ENCODE peak calls at places on chromosomes 1 and 21, in five cellular contexts. X, B, A, T and U are unnamed samples.

GRCh38 chr1:27299385-27300252 is 22.3 kb upstream of the TMEM222 start:
- DNase-seq in X (peak), B (peak), A (no peak), T (peak), U (no peak)

GRCh38 chr1:82515650-82516049 is 714.9 kb downstream of the ADGRL2 start:
- DNase-seq in X (no peak), B (no peak), A (no peak), T (no peak), U (no peak)

GRCh38 chr21:31354604-31355443 is 10.8 kb upstream of the TIAM1 start:
- DNase-seq in X (peak), B (no peak), A (peak), T (peak), U (no peak)

GRCh38 chr1:63024132-63024531 is 240.2 kb downstream of the ATG4C start:
- DNase-seq in X (no peak), B (no peak), A (no peak), T (no peak), U (no peak)

GRCh38 chr1:219304227-219305226 is 130.8 kb downstream of the LYPLAL1 start:
- DNase-seq in X (peak), B (peak), A (peak), T (peak), U (no peak)

GRCh38 chr1:87435484-87435883 is 106.8 kb downstream of the LMO4 start:
- DNase-seq in X (peak), B (no peak), A (no peak), T (no peak), U (no peak)

GRCh38 chr1:116485071-116485735 is 85.6 kb downstream of the CD58 start:
- DNase-seq in X (peak), B (peak), A (peak), T (peak), U (peak)

GRCh38 chr1:23638188-23638619 is 53.4 kb upstream of the RPL11 start:
- DNase-seq in X (no peak), B (peak), A (no peak), T (no peak), U (no peak)

GRCh38 chr1:89719502-89720306 is 86.8 kb downstream of the LRRC8C start:
- DNase-seq in X (no peak), B (no peak), A (no peak), T (no peak), U (peak)

GRCh38 chr1:59329412-59330053 is 32.6 kb downstream of the FGGY start:
- DNase-seq in X (peak), B (no peak), A (no peak), T (no peak), U (no peak)

GRCh38 chr1:238648296-238648695 is 738.1 kb upstream of the CHRM3 start:
- DNase-seq in X (no peak), B (no peak), A (no peak), T (no peak), U (no peak)

GRCh38 chr1:245771521-245772281 is 616.9 kb downstream of the KIF26B start:
- DNase-seq in X (no peak), B (no peak), A (no peak), T (peak), U (no peak)

GRCh38 chr1:9340172-9340854 is 47.6 kb downstream of the SPSB1 start:
- DNase-seq in X (peak), B (no peak), A (no peak), T (no peak), U (no peak)

GRCh38 chr1:9343269-9343668 is 50.6 kb downstream of the SPSB1 start:
- DNase-seq in X (no peak), B (no peak), A (no peak), T (no peak), U (no peak)

GRCh38 chr1:9341301-9341845 is 48.7 kb downstream of the SPSB1 start:
- DNase-seq in X (no peak), B (no peak), A (no peak), T (no peak), U (no peak)

GRCh38 chr1:9340864-9341263 is 48.2 kb downstream of the SPSB1 start:
- DNase-seq in X (no peak), B (no peak), A (no peak), T (no peak), U (no peak)

GRCh38 chr1:9338354-9339250 is 45.9 kb downstream of the SPSB1 start:
- DNase-seq in X (no peak), B (peak), A (no peak), T (no peak), U (no peak)
- TF ChIP-seq CTCF in X (no peak), B (no peak), A (no peak), T (peak), U (no peak)

GRCh38 chr1:184212649-184213314 is 161.3 kb downstream of the TSEN15 start:
- DNase-seq in X (peak), B (no peak), A (no peak), T (peak), U (no peak)

GRCh38 chr1:184214128-184214527 is 162.6 kb downstream of the TSEN15 start:
- DNase-seq in X (no peak), B (no peak), A (no peak), T (no peak), U (no peak)

GRCh38 chr1:184210822-184211221 is 159.3 kb downstream of the TSEN15 start:
- DNase-seq in X (no peak), B (no peak), A (no peak), T (no peak), U (no peak)

GRCh38 chr1:184208622-184209021 is 157.1 kb downstream of the TSEN15 start:
- DNase-seq in X (no peak), B (no peak), A (no peak), T (no peak), U (no peak)

GRCh38 chr1:184210048-184210447 is 158.5 kb downstream of the TSEN15 start:
- DNase-seq in X (no peak), B (peak), A (no peak), T (peak), U (no peak)
- TF ChIP-seq CTCF in X (no peak), B (no peak), A (no peak), T (no peak), U (no peak)

GRCh38 chr1:53688703-53689102 is 50.3 kb downstream of the GLIS1 start:
- DNase-seq in X (no peak), B (no peak), A (peak), T (no peak), U (no peak)
- TF ChIP-seq CTCF in X (peak), B (no peak), A (no peak), T (no peak), U (no peak)

GRCh38 chr21:23162213-23162946 is 2164.2 kb downstream of the NCAM2 start:
- DNase-seq in X (peak), B (no peak), A (no peak), T (no peak), U (no peak)

GRCh38 chr21:23155281-23155680 is 2157.1 kb downstream of the NCAM2 start:
- DNase-seq in X (no peak), B (no peak), A (no peak), T (no peak), U (no peak)

GRCh38 chr21:23160914-23161313 is 2162.7 kb downstream of the NCAM2 start:
- DNase-seq in X (no peak), B (no peak), A (no peak), T (no peak), U (no peak)
- TF ChIP-seq CTCF in X (no peak), B (no peak), A (no peak), T (no peak), U (no peak)

DNA sequence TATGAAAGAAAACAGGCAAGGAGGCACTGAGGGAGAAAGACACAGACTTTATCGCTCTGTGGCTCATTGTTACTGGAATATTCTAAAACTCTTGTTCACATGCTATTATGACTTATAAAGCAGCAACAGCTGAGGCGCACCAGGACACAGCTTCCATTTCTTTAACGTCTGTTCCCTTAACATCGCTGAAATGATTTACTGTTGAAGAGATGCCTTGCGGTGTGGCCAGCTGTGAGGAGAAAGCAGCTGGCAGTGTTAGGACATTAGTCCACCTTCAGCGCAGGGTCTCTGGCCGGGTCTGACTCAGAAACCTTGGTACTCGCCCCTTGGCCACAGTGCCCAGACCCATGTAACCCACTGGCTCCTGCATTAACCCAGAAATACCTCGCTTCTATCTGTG is 3.1 kb upstream of the PER3 start:
- DNase-seq in X (no peak), B (no peak), A (no peak), T (no peak), U (no peak)
- TF ChIP-seq CTCF in X (no peak), B (no peak), A (no peak), T (no peak), U (no peak)

GRCh38 chr1:7561331-7561921 is 209.7 kb upstream of the VAMP3 start:
- DNase-seq in X (no peak), B (no peak), A (no peak), T (no peak), U (peak)
- TF ChIP-seq CTCF in X (peak), B (peak), A (no peak), T (peak), U (no peak)

GRCh38 chr1:67285780-67286488 is 21.7 kb upstream of the IL12RB2 start:
- DNase-seq in X (peak), B (no peak), A (no peak), T (no peak), U (peak)
- TF ChIP-seq CTCF in X (peak), B (no peak), A (no peak), T (no peak), U (no peak)

DNA sequence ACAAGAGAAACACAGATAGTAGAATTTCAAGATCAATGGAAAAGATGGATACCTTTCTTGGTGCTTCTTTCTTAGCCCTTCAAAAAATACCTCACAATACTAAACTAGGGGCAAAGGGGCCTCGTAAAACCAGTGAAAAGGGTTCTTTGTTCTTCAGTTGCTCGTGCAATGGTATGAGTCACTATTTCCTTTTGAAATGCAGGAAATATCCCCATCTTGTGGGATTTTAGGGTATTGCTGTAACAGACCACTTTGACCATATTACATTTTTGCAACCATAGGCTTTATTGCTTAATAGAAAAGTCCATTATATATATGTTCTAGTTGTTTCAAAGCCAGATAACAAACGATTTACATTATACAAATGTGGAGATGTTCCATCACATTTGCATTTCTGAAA is 88.7 kb upstream of the PKN2 start:
- DNase-seq in X (peak), B (no peak), A (no peak), T (peak), U (peak)
- TF ChIP-seq CTCF in X (peak), B (no peak), A (no peak), T (peak), U (peak)

GRCh38 chr1:55927934-55928333 is 651.4 kb downstream of the PLPP3 start:
- DNase-seq in X (no peak), B (no peak), A (no peak), T (no peak), U (no peak)

GRCh38 chr1:55929652-55930051 is 649.7 kb downstream of the PLPP3 start:
- DNase-seq in X (no peak), B (no peak), A (no peak), T (no peak), U (no peak)

GRCh38 chr1:55931272-55931940 is 648.0 kb downstream of the PLPP3 start:
- DNase-seq in X (peak), B (no peak), A (no peak), T (peak), U (no peak)

GRCh38 chr1:55930931-55931271 is 648.5 kb downstream of the PLPP3 start:
- DNase-seq in X (no peak), B (no peak), A (no peak), T (no peak), U (no peak)

GRCh38 chr1:55932402-55932801 is 647.0 kb downstream of the PLPP3 start:
- DNase-seq in X (no peak), B (no peak), A (no peak), T (no peak), U (no peak)
- TF ChIP-seq CTCF in X (no peak), B (no peak), A (no peak), T (no peak), U (no peak)

DNA sequence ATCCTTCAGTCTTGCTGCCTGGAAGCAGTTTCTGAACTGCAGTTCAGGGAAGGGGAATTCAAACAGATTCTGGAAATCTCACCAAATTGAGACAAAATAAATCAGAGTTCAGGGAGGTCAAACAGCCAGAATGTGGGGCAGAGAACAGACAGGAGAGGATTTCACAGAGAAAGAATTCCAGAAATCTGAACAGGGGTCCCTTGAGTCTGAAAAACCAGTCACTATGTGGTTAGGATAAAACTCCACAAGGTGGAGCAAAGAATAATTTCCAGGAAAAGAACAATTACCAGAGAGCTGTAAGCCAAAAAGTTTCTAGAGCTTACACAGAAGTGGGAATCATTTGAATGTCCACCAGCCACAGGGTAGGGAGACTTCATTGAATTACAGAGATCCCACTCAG is 84.7 kb downstream of the URB2 start:
- DNase-seq in X (no peak), B (no peak), A (no peak), T (no peak), U (no peak)
- TF ChIP-seq CTCF in X (no peak), B (no peak), A (peak), T (no peak), U (no peak)